ENCODE peak calls at places on chromosomes 2 and 18, in four cellular contexts. One of them, this sample, is unnamed.

GRCh38 chr2:147843421-147843863 is 1.4 kb upstream of the ACVR2A start:
- DNase-seq in lung: no peak
- DNase-seq in activated CD4-positive, alpha-beta T cell treated with anti-CD3 and anti-CD28 coated beads, Interleukin-2, amount 10 ng/mL, durations not matched to agents 7 days and 5 days: no peak
- DNase-seq in HS-5: peak
- DNase-seq in this sample: no peak

GRCh38 chr2:240557808-240558207 is at the start of gene ANKMY1:
- DNase-seq in activated CD4-positive, alpha-beta T cell treated with anti-CD3 and anti-CD28 coated beads, Interleukin-2, amount 10 ng/mL, durations not matched to agents 7 days and 5 days: peak
- DNase-seq in lung: no peak
- DNase-seq in HS-5: no peak
- DNase-seq in this sample: no peak

GRCh38 chr18:32674491-32674890 is 98.3 kb downstream of the KLHL14 start:
- DNase-seq in lung: no peak
- DNase-seq in HS-5: no peak
- DNase-seq in activated CD4-positive, alpha-beta T cell treated with anti-CD3 and anti-CD28 coated beads, Interleukin-2, amount 10 ng/mL, durations not matched to agents 7 days and 5 days: no peak
- DNase-seq in this sample: no peak

GRCh38 chr2:45570671-45571334 is 40.3 kb downstream of the SRBD1 start:
- DNase-seq in activated CD4-positive, alpha-beta T cell treated with anti-CD3 and anti-CD28 coated beads, Interleukin-2, amount 10 ng/mL, durations not matched to agents 7 days and 5 days: no peak
- DNase-seq in HS-5: no peak
- DNase-seq in lung: no peak
- DNase-seq in this sample: no peak

GRCh38 chr2:158443613-158444012 is 12.9 kb downstream of the CCDC148 start:
- DNase-seq in lung: no peak
- DNase-seq in HS-5: no peak
- DNase-seq in activated CD4-positive, alpha-beta T cell treated with anti-CD3 and anti-CD28 coated beads, Interleukin-2, amount 10 ng/mL, durations not matched to agents 7 days and 5 days: no peak
- DNase-seq in this sample: no peak

GRCh38 chr2:75424936-75425619 is 135.7 kb downstream of the EVA1A start:
- DNase-seq in lung: peak
- DNase-seq in HS-5: peak
- DNase-seq in activated CD4-positive, alpha-beta T cell treated with anti-CD3 and anti-CD28 coated beads, Interleukin-2, amount 10 ng/mL, durations not matched to agents 7 days and 5 days: no peak
- DNase-seq in this sample: no peak

GRCh38 chr2:106976548-106976947 is 90.6 kb upstream of the ST6GAL2 start:
- DNase-seq in HS-5: no peak
- DNase-seq in activated CD4-positive, alpha-beta T cell treated with anti-CD3 and anti-CD28 coated beads, Interleukin-2, amount 10 ng/mL, durations not matched to agents 7 days and 5 days: no peak
- DNase-seq in lung: no peak
- DNase-seq in this sample: no peak

GRCh38 chr18:45856526-45856925 is 31.1 kb downstream of the SIGLEC15 start:
- DNase-seq in activated CD4-positive, alpha-beta T cell treated with anti-CD3 and anti-CD28 coated beads, Interleukin-2, amount 10 ng/mL, durations not matched to agents 7 days and 5 days: no peak
- DNase-seq in HS-5: no peak
- DNase-seq in lung: no peak
- DNase-seq in this sample: no peak

GRCh38 chr2:126660068-126660467 is 4.1 kb downstream of the GYPC start:
- DNase-seq in lung: no peak
- DNase-seq in HS-5: no peak
- DNase-seq in activated CD4-positive, alpha-beta T cell treated with anti-CD3 and anti-CD28 coated beads, Interleukin-2, amount 10 ng/mL, durations not matched to agents 7 days and 5 days: no peak
- DNase-seq in this sample: no peak

GRCh38 chr2:185475868-185476267 is 262.7 kb upstream of the FSIP2 start:
- DNase-seq in lung: no peak
- DNase-seq in HS-5: no peak
- DNase-seq in activated CD4-positive, alpha-beta T cell treated with anti-CD3 and anti-CD28 coated beads, Interleukin-2, amount 10 ng/mL, durations not matched to agents 7 days and 5 days: no peak
- DNase-seq in this sample: no peak

This sample was measured in kidney epithelial cell.